ENCODE peak calls at places on chromosomes 11 and 22, in four cellular contexts. H, O, E and R are unnamed samples.

GRCh38 chr11:20008870-20009644 is 151.2 kb downstream of the DBX1 start:
- DNase-seq in H (no peak), O (no peak), E (no peak), R (no peak)

GRCh38 chr22:39084666-39085065 is 7.6 kb downstream of the APOBEC3G start:
- DNase-seq in E (no peak), H (no peak), O (no peak), R (no peak)

GRCh38 chr22:47713880-47714452 is 951.5 kb downstream of the TBC1D22A start:
- DNase-seq in E (peak), O (no peak), H (no peak), R (no peak)

GRCh38 chr22:29814003-29814402 is 24.1 kb downstream of the ASCC2 start:
- DNase-seq in E (no peak), H (no peak), O (no peak), R (no peak)

GRCh38 chr22:47626428-47627390 is 864.3 kb downstream of the TBC1D22A start:
- DNase-seq in O (no peak), H (no peak), E (no peak), R (no peak)

GRCh38 chr11:102560555-102561011 is 30.0 kb upstream of the MMP7 start:
- DNase-seq in O (no peak), E (no peak), H (peak), R (peak)

GRCh38 chr22:19890502-19891349 is 36.1 kb upstream of the GNB1L start:
- DNase-seq in E (no peak), H (no peak), O (no peak), R (no peak)

GRCh38 chr11:69912911-69913451 is 93.8 kb upstream of the FGF3 start:
- DNase-seq in O (peak), H (no peak), E (peak), R (no peak)

GRCh38 chr11:79353706-79354105 is 87.1 kb downstream of the TENM4 start:
- DNase-seq in H (no peak), E (no peak), O (no peak), R (no peak)

GRCh38 chr22:17915676-17916075 is 108.7 kb downstream of the MICAL3 start:
- DNase-seq in E (no peak), H (no peak), O (no peak), R (no peak)

GRCh38 chr11:55726715-55727324 is 46.4 kb upstream of the OR5D13 start:
- DNase-seq in E (no peak), H (no peak), O (no peak), R (no peak)

GRCh38 chr22:39658367-39658766 is 87.8 kb downstream of the CACNA1I start:
- DNase-seq in O (no peak), H (no peak), E (no peak), R (no peak)

GRCh38 chr11:18394928-18395734 is 768 bp downstream of the LDHA start:
- DNase-seq in O (no peak), H (no peak), E (peak), R (no peak)

GRCh38 chr22:28978158-28978557 is 83.5 kb downstream of the C22orf31 start:
- DNase-seq in O (no peak), H (no peak), E (no peak), R (no peak)

GRCh38 chr11:118117790-118118601 is 31.2 kb upstream of the SMIM35 start:
- DNase-seq in O (no peak), E (no peak), H (no peak), R (no peak)

GRCh38 chr11:108223449-108224149 is 732 bp downstream of the ATM start:
- DNase-seq in E (no peak), H (no peak), O (no peak), R (no peak)

GRCh38 chr22:43848366-43849171 is 13.7 kb downstream of the SULT4A1 start:
- DNase-seq in E (peak), H (no peak), O (no peak), R (no peak)

GRCh38 chr11:2074266-2074825 is 64.8 kb downstream of the IGF2 start:
- DNase-seq in E (peak), H (no peak), O (no peak), R (no peak)

GRCh38 chr11:109132539-109132938 is 289.5 kb upstream of the C11orf87 start:
- DNase-seq in H (no peak), E (peak), O (no peak), R (no peak)

GRCh38 chr11:134581966-134582787 is 170.1 kb upstream of the B3GAT1 start:
- DNase-seq in H (no peak), O (no peak), E (peak), R (no peak)

GRCh38 chr11:59025097-59025496 is 61.0 kb upstream of the GLYATL1B start:
- DNase-seq in E (no peak), H (no peak), O (no peak), R (no peak)

GRCh38 chr11:76233936-76234703 is 27.8 kb upstream of the WNT11 start:
- DNase-seq in O (peak), H (peak), E (peak), R (no peak)

GRCh38 chr11:111586305-111586915 is 15.8 kb upstream of the SIK2 start:
- DNase-seq in H (peak), E (no peak), O (no peak), R (no peak)

GRCh38 chr22:47199949-47200272 is 437.5 kb downstream of the TBC1D22A start:
- DNase-seq in E (no peak), O (no peak), H (no peak), R (no peak)

GRCh38 chr22:49632199-49633009 is 195.3 kb downstream of the BRD1 start:
- DNase-seq in H (no peak), E (peak), O (peak), R (peak)

GRCh38 chr11:73961321-73961720 is 10.5 kb downstream of the DNAJB13 start:
- DNase-seq in E (no peak), H (no peak), O (no peak), R (no peak)

GRCh38 chr11:117911694-117912093 is 17.5 kb downstream of the TMPRSS13 start:
- DNase-seq in O (no peak), E (peak), H (no peak), R (no peak)

DNA sequence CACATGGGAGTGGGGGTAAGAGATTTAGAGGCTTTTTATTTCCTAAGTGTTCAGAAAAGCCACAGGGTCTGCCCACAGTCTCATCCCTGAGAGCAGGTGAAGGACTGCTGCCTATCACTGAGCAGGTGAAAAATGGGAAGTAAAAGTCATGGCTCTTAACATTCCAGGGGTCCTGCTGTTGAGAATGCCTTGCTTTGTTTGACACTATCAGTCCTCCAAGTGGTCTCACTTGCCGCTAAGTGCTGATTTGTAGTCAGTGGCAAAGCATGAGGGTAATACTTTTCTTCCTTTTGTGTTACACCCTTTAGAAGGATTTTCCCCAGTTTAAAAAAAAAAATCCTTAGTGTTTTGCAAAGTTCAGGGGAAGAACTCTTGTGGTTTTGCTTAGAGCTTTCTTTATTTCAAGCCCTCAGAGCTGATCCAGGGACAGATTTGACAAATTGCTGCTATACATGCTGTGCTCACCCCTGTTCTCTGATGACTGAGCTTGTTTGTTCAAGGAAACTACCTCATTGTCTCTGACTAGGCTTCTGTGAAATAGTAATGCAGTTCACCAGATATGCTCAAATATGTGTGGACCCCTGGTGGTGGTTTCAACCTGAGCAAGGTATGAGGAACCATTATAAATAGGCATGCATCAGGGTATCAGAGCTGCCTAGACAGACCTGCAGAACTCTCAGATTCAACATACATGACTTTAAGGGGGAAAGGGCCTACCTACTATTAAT is 141.0 kb downstream of the ARHGAP42 start:
- DNase-seq in H (no peak), E (peak), O (peak), R (peak)
- TF ChIP-seq CTCF in H (no peak), E (peak), O (peak), R (peak)

DNA sequence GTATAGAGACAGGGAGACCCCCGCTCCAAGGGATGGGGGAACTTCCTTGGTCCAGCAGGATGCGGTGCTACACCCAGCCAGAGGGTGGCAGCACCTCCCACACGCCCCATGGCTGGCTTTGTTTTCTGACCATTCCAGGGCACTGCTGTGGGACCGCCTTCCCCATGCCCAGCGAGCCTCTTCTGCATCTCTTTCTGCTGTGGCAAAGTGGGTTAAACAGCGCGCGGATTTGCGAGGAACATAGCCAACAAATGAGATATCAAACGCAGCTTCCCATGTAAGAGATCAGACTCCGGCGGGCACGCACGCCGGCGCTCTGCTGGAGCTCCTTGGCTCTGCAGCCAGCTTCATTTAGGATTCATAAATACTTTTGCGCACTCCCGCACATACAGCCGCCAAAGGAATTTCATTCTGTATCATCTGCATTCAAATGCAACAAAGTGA is 485.8 kb upstream of the CADM1 start:
- DNase-seq in H (no peak), O (peak), E (peak), R (no peak)
- TF ChIP-seq CTCF in H (peak), O (peak), E (peak), R (peak)

GRCh38 chr22:45970709-45971388 is 6.1 kb downstream of the WNT7B start:
- DNase-seq in H (no peak), O (peak), E (peak), R (no peak)
- TF ChIP-seq CTCF in H (no peak), O (no peak), E (no peak), R (peak)

DNA sequence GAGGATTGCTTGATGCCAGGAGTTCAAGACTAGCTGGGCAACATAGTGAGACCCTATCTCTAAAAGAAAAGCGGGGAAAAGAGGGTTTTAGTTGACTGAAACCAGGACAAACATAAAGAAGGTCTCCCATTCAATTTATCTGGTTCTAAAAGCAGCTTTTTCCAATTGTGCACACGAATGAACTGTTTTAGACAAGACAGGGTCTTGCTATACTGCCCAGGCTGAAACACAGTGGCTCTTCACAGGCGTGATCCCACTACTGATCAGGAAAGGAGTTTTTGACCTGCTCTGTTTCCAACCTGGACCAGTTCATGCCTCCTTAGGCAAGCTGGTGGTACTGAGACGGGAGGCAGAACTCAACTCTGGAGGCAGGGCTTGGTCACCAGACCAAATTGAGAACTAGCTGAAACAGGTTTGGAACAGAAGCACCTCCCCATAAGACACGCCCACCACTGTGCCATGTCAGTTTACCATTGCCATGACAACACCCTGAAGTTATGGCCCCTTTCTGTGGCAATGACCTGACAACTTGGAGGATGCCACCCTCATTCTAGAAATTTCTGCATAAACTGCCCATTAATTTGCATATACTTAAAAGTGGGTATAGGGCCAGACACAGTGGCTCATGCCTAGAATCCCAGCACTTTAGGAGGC is 2.7 kb upstream of the NUCB2 start:
- DNase-seq in O (peak), E (peak), H (no peak), R (no peak)
- TF ChIP-seq CTCF in O (no peak), E (no peak), H (no peak), R (no peak)

DNA sequence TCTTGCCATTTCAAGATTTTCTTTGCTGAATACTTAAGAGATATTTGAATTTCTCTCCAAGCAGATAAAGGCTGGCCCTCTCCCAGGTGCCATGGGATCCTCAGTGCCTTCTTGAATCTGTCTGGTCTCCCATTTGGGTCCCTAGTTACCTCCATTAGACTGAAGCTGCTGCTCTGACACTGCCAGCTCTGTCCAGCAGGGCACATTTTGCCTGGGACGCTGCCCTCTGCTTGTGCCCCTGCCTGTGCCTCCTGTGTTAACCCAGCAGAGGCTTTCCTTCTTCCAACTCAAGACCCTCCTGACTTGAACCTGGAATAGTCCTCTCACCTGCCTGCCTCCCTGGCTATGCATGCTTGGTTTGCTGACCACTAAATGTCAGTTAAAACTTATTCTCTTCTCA is 406.3 kb downstream of the BUD13 start:
- DNase-seq in E (no peak), H (no peak), O (no peak), R (no peak)
- TF ChIP-seq CTCF in E (peak), H (no peak), O (no peak), R (no peak)

GRCh38 chr11:45815747-45816146 is 10.8 kb downstream of the SLC35C1 start:
- DNase-seq in E (peak), H (no peak), O (no peak), R (no peak)
- TF ChIP-seq CTCF in E (peak), H (no peak), O (no peak), R (no peak)

GRCh38 chr11:44886765-44887164 is 63.9 kb downstream of the TP53I11 start:
- DNase-seq in O (no peak), E (no peak), H (no peak), R (peak)

GRCh38 chr11:44885919-44886318 is 64.8 kb downstream of the TP53I11 start:
- DNase-seq in H (no peak), E (no peak), O (peak), R (no peak)

GRCh38 chr11:44885065-44885777 is 65.5 kb downstream of the TP53I11 start:
- DNase-seq in O (peak), E (no peak), H (no peak), R (no peak)

GRCh38 chr11:44889266-44889665 is 61.4 kb downstream of the TP53I11 start:
- DNase-seq in H (no peak), O (no peak), E (no peak), R (no peak)

GRCh38 chr11:44887598-44887997 is 63.1 kb downstream of the TP53I11 start:
- DNase-seq in O (no peak), H (no peak), E (no peak), R (no peak)
- TF ChIP-seq CTCF in O (no peak), H (no peak), E (no peak), R (no peak)

GRCh38 chr11:77590194-77590591 is 440 bp downstream of the AQP11 start:
- DNase-seq in O (no peak), E (peak), H (no peak), R (peak)

GRCh38 chr11:77592727-77593126 is 3.0 kb downstream of the AQP11 start:
- DNase-seq in H (no peak), E (no peak), O (no peak), R (no peak)

GRCh38 chr11:77593883-77594282 is 4.1 kb downstream of the AQP11 start:
- DNase-seq in O (no peak), H (no peak), E (no peak), R (no peak)

GRCh38 chr11:77589521-77590193 is at the start of gene AQP11:
- DNase-seq in O (peak), H (peak), E (peak), R (peak)

GRCh38 chr11:77589181-77589520 is 602 bp upstream of the AQP11 start:
- DNase-seq in H (no peak), O (no peak), E (no peak), R (no peak)
- TF ChIP-seq CTCF in H (no peak), O (no peak), E (no peak), R (no peak)